ENCODE peak calls at places on chromosomes 2 and 18, in six cellular contexts. R is GM23248, U is fibroblast of lung, X is HCT116, S is DND-41, I is K562. N is an unnamed sample.
A peak's percentile ranks its signal among the peaks of the same experiment; 100 is the strongest.

GRCh38 chr18:5868218-5868904 is 27.0 kb downstream of the TMEM200C start:
- DNase-seq in U (peak; percentile 76), R (peak; percentile 94), I (peak; percentile 42), S (peak; percentile 49), X (no peak), N (peak; percentile 70)

GRCh38 chr18:76252880-76253279 is 242.2 kb downstream of the ZNF516 start:
- DNase-seq in R (peak; percentile 38), X (peak; percentile 23), U (no peak), S (peak; percentile 30), I (no peak), N (no peak)

GRCh38 chr2:236012155-236012554 is 156.0 kb downstream of the GBX2 start:
- DNase-seq in U (no peak), R (no peak), X (no peak), I (no peak), S (no peak), N (no peak)

GRCh38 chr2:217062774-217063173 is 202.9 kb upstream of the TNP1 start:
- DNase-seq in X (no peak), R (no peak), U (no peak), S (no peak), I (no peak), N (no peak)

GRCh38 chr2:37737507-37737906 is 66.1 kb upstream of the CDC42EP3 start:
- DNase-seq in S (no peak), X (no peak), U (peak; percentile 45), I (no peak), R (peak; percentile 62), N (no peak)

GRCh38 chr2:85119900-85120299 is 13.3 kb upstream of the TCF7L1 start:
- DNase-seq in U (no peak), R (no peak), S (no peak), I (no peak), X (no peak), N (no peak)

GRCh38 chr18:9082763-9083510 is 19.6 kb upstream of the NDUFV2 start:
- DNase-seq in S (no peak), U (no peak), R (no peak), X (no peak), I (no peak), N (peak; percentile 82)

GRCh38 chr18:58996131-58996632 is 131.5 kb downstream of the ZNF532 start:
- DNase-seq in I (no peak), U (peak; percentile 95), S (no peak), X (no peak), R (peak; percentile 46), N (no peak)

GRCh38 chr2:206869824-206870495 is 69.4 kb upstream of the CPO start:
- DNase-seq in I (no peak), R (no peak), U (no peak), X (no peak), S (no peak), N (no peak)

GRCh38 chr2:38723173-38723572 is 28.0 kb downstream of the SRSF7 start:
- DNase-seq in R (no peak), S (no peak), X (no peak), I (no peak), U (no peak), N (no peak)

GRCh38 chr18:60452424-60452823 is 79.8 kb upstream of the MC4R start:
- DNase-seq in U (peak; percentile 80), I (no peak), R (peak; percentile 85), S (no peak), X (no peak), N (no peak)

GRCh38 chr2:36367497-36368353 is 12.1 kb downstream of the CRIM1 start:
- DNase-seq in R (peak; percentile 30), S (no peak), U (peak; percentile 57), X (no peak), I (no peak), N (no peak)

GRCh38 chr2:222033541-222033940 is 265.3 kb downstream of the PAX3 start:
- DNase-seq in I (no peak), U (peak; percentile 63), R (peak; percentile 20), X (no peak), S (no peak), N (no peak)

GRCh38 chr2:28437142-28437835 is 44.6 kb downstream of the FOSL2 start:
- DNase-seq in R (peak; percentile 48), X (no peak), I (no peak), S (no peak), U (no peak), N (no peak)

GRCh38 chr2:223418800-223419199 is 183.4 kb downstream of the SCG2 start:
- DNase-seq in R (no peak), S (no peak), I (no peak), X (no peak), U (no peak), N (no peak)

GRCh38 chr2:73897240-73897583 is 4.4 kb downstream of the ACTG2 start:
- DNase-seq in U (no peak), S (no peak), X (no peak), R (no peak), I (no peak), N (no peak)
- H3K4me3 ChIP-seq in U (no peak overlapping the region), S (no peak overlapping the region), X (no peak overlapping the region), R (no peak overlapping the region), I (no peak overlapping the region), N (no peak overlapping the region)

DNA sequence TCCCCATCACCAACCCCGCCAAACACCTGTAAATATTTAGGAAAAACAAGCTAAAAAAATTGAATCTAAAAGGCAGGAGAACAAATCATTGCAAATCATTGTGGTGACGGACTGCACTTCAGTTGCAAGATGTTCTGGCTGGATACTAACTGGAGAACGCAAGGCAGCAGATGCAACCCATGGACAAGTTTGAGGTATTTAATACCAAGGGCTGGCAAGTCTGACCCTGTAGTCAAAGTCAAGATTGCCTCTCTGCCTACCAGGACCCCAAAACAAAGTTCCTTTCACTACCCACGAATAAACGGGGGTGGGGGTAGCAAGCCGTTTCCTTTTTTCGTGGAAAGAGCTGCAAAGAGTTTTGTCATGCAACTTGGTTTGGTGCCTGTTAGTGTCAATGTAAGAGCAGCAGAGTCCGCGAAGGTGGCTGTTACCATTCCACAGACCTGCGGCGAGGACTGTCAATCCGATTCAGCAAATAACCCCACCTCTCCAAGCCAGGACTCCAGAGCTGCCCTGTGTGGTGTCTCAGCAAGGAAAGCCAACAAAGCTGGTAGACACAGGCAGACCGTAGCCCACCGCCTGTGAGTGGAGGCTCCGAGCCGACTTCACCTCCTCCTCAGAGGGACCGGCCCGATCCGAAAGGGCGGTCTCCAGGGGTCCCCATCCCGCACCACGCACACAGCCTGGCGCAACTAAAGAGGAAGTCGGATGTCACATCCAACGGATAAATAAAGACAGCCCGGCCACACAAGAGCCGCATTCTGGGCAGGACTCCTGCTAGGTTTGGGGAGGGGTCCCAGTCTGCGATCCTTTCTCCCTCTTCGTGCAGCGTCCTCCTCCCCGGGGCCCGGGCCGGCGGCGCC is 980 bp downstream of the ANKRD44 start:
- DNase-seq in I (no peak), R (peak; percentile 33), S (peak; percentile 51), U (no peak), X (no peak), N (no peak)
- TF ChIP-seq EZH2 in I (peak; percentile 42), R (no peak), S (no peak), U (no peak), X (no peak), N (no peak)

GRCh38 chr2:10826625-10827024 is 14.0 kb upstream of the PDIA6 start:
- DNase-seq in S (no peak), I (no peak), X (no peak), U (no peak), R (no peak), N (no peak)

GRCh38 chr2:10820562-10820961 is 8.0 kb upstream of the PDIA6 start:
- DNase-seq in R (no peak), X (no peak), U (no peak), S (no peak), I (no peak), N (no peak)

GRCh38 chr2:10821291-10821690 is 8.7 kb upstream of the PDIA6 start:
- DNase-seq in R (no peak), S (no peak), U (no peak), I (no peak), X (no peak), N (no peak)

GRCh38 chr2:10828346-10828745 is 15.8 kb upstream of the PDIA6 start:
- DNase-seq in U (no peak), X (no peak), S (no peak), I (no peak), R (no peak), N (no peak)

DNA sequence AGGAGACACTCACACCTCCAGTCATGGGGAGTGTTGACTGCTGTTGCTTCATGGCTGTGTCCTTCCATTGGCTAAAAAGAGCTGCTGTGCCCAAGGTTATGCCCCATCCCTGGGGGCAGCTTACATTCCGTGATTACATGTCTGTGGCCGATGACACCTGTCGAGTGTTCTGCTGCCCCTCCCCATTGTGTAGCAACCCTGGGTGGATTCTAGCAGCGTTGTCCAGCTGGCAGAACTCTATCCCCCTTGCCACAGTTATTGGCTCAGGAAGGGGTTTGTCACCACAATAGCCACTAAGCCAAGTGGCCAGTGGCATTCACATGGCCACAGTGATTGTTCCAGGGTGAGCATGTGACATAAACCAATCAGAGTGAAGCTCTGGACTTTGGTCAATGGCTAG is 11.6 kb upstream of the PDIA6 start:
- DNase-seq in I (no peak), U (no peak), R (no peak), S (no peak), X (no peak), N (no peak)
- H3K4me3 ChIP-seq in I (no peak overlapping the region), U (no peak overlapping the region), R (no peak overlapping the region), S (no peak overlapping the region), X (no peak overlapping the region), N (no peak overlapping the region)

DNA sequence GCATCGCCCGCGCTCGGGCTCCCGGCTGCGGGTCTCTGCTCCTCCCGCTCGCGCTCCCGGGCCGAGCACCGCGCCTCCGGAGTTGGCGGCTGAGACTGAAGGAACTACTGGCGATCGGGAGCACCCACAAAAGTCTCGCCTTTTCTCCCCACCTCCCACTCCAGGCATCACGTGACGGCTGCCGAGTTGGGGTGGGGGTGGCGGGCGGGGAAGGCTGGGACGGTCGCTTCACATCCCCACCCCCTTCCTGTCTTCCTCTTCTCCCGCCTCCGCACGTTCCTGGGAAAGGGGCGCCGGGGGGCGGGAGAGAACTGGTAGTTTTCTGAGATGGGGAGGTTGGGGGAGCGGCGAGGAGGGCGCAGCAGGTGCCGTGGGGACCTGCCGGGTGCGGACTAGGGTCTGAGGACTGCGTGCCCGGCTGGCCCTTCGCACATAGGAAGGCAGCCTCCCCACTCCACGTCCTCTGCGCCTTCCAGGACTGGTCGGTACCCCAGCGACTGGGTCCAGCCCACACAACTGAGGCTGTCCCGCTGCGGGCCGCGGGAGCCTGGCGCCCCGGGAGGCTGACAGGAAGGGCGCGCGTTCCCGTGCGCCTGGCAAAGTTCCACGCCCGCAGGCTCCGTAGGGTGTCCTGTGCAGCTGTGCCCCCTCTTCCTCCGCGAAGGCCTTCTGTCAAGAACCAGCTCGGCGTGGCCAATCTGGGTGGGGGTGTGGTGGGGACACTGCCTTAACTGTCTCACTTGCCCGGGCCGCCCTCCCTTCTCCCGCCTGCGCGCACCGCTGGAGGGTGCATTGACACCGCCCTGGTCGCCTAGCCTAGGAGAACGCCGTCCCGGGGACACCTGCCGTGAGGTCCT is at the start of gene LYPD1:
- DNase-seq in I (no peak), U (peak; percentile 54), S (no peak), R (peak; percentile 16), X (no peak), N (no peak)
- TF ChIP-seq EZH2 in I (no peak), U (no peak), S (no peak), R (peak; percentile 39), X (no peak), N (no peak)

N was measured in SK-N-MC.